ENCODE peak calls at places on chromosome 21, in seven cellular contexts. Z, M, D, G, W, Y and T are unnamed samples.

GRCh38 chr21:46120301-46121285 is 22.7 kb downstream of the COL6A2 start:
- DNase-seq in W (peak), M (peak), G (no peak), D (no peak), Z (no peak), Y (no peak), T (no peak)

GRCh38 chr21:38351176-38351959 is 94.6 kb downstream of the KCNJ15 start:
- DNase-seq in Z (no peak), M (no peak), D (no peak), W (no peak), G (no peak), Y (no peak), T (no peak)

GRCh38 chr21:40839551-40839950 is 7.4 kb downstream of the DSCAM start:
- DNase-seq in Y (no peak), W (no peak), G (no peak), Z (no peak), M (no peak), D (no peak), T (no peak)

GRCh38 chr21:35587841-35588390 is 472.4 kb downstream of the SETD4 start:
- DNase-seq in Z (no peak), Y (no peak), M (no peak), D (no peak), G (no peak), W (no peak), T (no peak)

GRCh38 chr21:43829575-43830119 is 35.4 kb upstream of the AGPAT3 start:
- DNase-seq in Y (no peak), W (no peak), Z (no peak), G (no peak), D (no peak), M (no peak), T (peak)

GRCh38 chr21:46080171-46081021 is 17.5 kb upstream of the COL6A2 start:
- DNase-seq in M (peak), Z (no peak), D (peak), G (no peak), W (no peak), Y (no peak), T (no peak)

GRCh38 chr21:44514218-44514520 is 25.8 kb downstream of the KRTAP10-1 start:
- DNase-seq in Y (no peak), W (no peak), D (no peak), Z (no peak), G (no peak), M (no peak), T (no peak)

GRCh38 chr21:42518216-42518615 is 4.6 kb downstream of the SLC37A1 start:
- DNase-seq in M (peak), Z (no peak), G (no peak), D (no peak), Y (peak), W (no peak), T (no peak)

GRCh38 chr21:15289896-15290841 is 225.4 kb upstream of the NRIP1 start:
- DNase-seq in M (no peak), Y (no peak), Z (peak), W (no peak), D (no peak), G (peak), T (peak)

GRCh38 chr21:37636152-37636860 is 269.7 kb downstream of the DYRK1A start:
- DNase-seq in Z (no peak), D (no peak), G (no peak), M (no peak), W (no peak), Y (peak), T (no peak)

GRCh38 chr21:29499734-29500343 is 201.1 kb downstream of the BACH1 start:
- DNase-seq in Y (peak), Z (peak), G (peak), M (no peak), W (no peak), D (no peak), T (peak)

GRCh38 chr21:46555225-46555617 is 49.7 kb downstream of the S100B start:
- DNase-seq in W (no peak), M (peak), D (no peak), Z (no peak), G (no peak), Y (no peak), T (no peak)